ENCODE peak calls at places on chromosomes 1 and 21, in four cellular contexts. Z is fibroblast of lung, E is left lung, B is neural crest cell. A is an unnamed sample.

GRCh38 chr1:22053018-22053860 is 730 bp downstream of the CDC42 start:
- DNase-seq in Z (peak), E (peak), B (peak), A (peak)

GRCh38 chr21:44926364-44927101 is 5.8 kb upstream of the ITGB2 start:
- DNase-seq in Z (no peak), E (no peak), B (no peak), A (no peak)

GRCh38 chr1:96370752-96371151 is 350.8 kb upstream of the PTBP2 start:
- DNase-seq in Z (peak), E (no peak), B (no peak), A (peak)

GRCh38 chr1:70468180-70468579 is 57.1 kb downstream of the CTH start:
- DNase-seq in Z (no peak), E (no peak), B (no peak), A (no peak)

GRCh38 chr21:32569261-32570230 is 15.8 kb downstream of the TCP10L start:
- DNase-seq in Z (peak), E (peak), B (peak), A (peak)

GRCh38 chr1:17967623-17968022 is 140.0 kb upstream of the IGSF21 start:
- DNase-seq in Z (no peak), E (no peak), B (no peak), A (no peak)

GRCh38 chr1:229129306-229130027 is 141.4 kb upstream of the RAB4A start:
- DNase-seq in Z (no peak), E (no peak), B (no peak), A (no peak)

GRCh38 chr1:59041878-59042277 is 255.0 kb upstream of the FGGY start:
- DNase-seq in Z (peak), E (no peak), B (no peak), A (no peak)

GRCh38 chr1:178536844-178537371 is 24.0 kb downstream of the TEX35 start:
- DNase-seq in Z (peak), E (no peak), B (no peak), A (peak)

GRCh38 chr1:78277253-78277652 is 213.5 kb upstream of the PTGFR start:
- DNase-seq in Z (peak), E (no peak), B (no peak), A (no peak)

DNA sequence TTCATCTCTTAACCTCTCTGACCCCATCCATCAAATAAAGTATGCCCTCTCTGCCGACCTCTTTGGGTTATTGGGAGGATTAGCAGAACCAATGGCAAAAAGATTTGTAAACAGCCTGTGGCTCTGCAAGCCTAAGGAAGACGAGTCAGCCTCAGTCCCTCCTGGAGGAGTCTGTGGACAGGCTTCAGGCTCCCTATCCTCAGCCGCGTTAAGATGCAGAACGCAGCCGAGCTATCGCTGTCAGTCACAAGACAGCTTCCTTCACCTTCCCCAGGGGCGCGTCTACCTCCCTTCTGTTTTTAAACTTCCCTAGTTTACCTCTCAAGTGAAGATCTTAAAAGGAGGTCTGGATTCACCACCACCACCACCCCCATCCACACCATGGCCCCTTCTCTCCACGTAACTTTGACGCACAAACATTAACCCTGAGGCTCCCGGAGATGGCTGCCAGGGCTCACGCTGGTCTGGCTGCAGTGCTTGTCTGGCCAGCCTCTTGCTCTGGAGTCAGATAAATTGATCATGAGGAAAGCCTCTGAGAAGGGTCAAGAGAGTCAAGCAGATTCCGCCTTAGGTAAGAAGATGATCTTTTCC is 767 bp downstream of the CAMK1G start:
- DNase-seq in Z (peak), E (no peak), B (no peak), A (no peak)
- TF ChIP-seq CTCF in Z (no peak), E (no peak), B (no peak), A (no peak)

DNA sequence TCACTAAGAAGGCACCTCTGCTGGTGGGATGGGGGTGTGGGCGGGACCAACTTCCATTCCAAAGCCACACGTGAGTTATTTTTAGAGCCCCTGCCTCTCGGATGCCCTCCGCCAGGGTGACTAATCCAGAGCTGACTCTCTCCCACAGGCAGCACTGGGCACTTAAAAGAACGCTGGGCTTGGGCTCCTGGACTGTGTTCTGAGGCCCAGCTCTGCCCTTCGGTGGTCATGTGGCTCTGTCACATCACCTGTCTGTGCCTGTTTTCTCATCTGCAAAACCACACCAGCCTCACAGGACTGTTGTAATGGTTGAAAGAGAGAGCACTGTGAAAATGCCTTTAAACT is 27.0 kb downstream of the LAMB3 start:
- DNase-seq in Z (no peak), E (no peak), B (no peak), A (no peak)
- TF ChIP-seq CTCF in Z (no peak), E (no peak), B (no peak), A (no peak)

DNA sequence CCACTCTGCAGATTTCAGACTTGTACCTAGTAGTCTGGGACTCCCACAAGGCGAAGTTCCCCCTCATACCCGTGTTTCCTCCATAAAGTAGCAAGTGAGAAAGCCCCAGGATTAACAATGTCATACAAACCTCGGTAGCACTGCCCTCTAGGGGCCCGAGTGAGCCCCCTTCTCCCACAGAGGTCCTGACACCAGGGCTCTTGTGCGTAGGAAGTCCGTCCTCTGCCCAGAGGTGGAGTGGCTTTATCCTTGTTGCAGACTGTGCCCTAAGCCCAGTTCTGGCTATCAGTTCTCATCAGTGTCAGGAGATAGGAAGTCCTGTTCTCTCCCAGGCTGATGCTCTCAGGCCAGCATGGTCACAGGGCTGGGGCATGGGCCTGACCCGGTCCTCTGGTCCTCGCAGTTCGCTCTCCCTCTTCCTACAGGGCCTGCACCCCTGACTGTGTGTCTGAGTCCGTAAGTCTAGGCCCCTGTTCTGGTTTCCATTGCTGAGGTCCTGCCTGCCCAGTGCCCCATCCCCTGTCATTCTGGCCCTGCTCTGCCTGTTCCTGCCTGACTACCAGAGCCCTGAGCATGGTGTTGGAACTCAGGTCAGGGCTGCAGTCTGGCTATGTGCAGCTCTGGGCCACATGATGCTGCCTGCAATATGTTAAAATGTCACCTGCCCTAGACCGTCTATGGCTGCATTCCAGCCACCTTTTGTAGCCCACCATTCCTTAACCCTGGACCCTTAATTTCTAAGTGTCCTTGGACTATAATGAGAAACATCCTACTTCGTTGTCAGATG is 285.6 kb downstream of the ASTN1 start:
- DNase-seq in Z (no peak), E (no peak), B (no peak), A (no peak)
- TF ChIP-seq CTCF in Z (no peak), E (no peak), B (peak), A (no peak)

DNA sequence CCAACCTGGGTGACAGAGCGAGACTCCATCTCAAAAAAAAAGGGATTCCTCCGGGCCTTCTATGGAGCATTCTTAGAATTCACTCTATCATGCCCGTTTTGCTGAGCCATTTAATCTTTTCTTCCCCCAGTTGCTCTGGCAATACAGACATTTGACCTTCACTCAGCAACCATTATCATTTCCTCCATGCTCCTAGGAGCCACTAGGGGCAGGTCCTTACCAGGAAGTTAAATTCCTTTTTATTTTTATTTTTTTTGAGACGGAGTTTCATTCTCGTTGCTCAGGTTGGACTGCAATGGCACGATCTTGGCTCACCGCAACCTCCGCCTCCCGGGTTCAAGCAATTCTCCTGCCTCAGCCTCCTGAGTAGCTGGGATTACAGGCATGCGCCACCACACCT is 9.7 kb upstream of the CGN start:
- DNase-seq in Z (no peak), E (no peak), B (no peak), A (no peak)
- TF ChIP-seq CTCF in Z (no peak), E (no peak), B (peak), A (no peak)

GRCh38 chr1:89100366-89100765 is 25.5 kb downstream of the GBP2 start:
- DNase-seq in Z (no peak), E (no peak), B (no peak), A (no peak)

GRCh38 chr1:89102055-89102454 is 23.9 kb downstream of the GBP2 start:
- DNase-seq in Z (no peak), E (no peak), B (no peak), A (no peak)

GRCh38 chr1:89104687-89105086 is 21.2 kb downstream of the GBP2 start:
- DNase-seq in Z (no peak), E (no peak), B (no peak), A (no peak)

GRCh38 chr1:89104147-89104546 is 21.8 kb downstream of the GBP2 start:
- DNase-seq in Z (no peak), E (no peak), B (no peak), A (no peak)
- TF ChIP-seq CTCF in Z (no peak), E (no peak), B (no peak), A (no peak)

DNA sequence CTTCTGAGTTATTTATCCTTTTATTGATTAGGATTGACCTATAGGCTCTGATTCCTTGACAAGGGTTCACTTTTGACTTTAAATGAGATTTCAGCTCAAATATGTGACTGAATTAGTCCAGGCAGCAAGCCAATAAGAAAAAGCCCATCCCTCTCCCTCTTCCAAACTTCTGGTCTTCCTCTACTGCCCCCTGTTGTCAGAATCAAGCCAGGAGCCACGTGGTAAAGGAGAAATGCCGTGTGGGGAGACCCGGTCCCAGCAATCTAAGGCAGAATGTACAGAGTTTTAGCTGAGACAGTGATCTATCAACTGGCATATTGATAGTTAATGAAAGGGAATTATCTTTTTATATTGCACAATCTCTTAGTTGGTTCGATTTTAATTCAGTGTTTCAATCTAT is 5.2 kb downstream of the ADAMTS5 start:
- DNase-seq in Z (no peak), E (no peak), B (no peak), A (no peak)
- TF ChIP-seq CTCF in Z (peak), E (no peak), B (peak), A (peak)

A was measured in AG09319.